ENCODE peak calls at places on chromosomes 6 and 20, in six cellular contexts. T is neural crest cell, G is neural progenitor cell, R is dorsolateral prefrontal cortex, Z is cardiac fibroblast, N is activated B cell treated with CpG ODN at 0.5 μM for 24 hours. X is an unnamed sample.

GRCh38 chr6:159826968-159827647 is 27.0 kb downstream of the PNLDC1 start:
- DNase-seq in R (no peak), N (no peak), T (no peak), G (no peak), Z (no peak), X (no peak)

GRCh38 chr6:46357591-46357990 is 133.7 kb downstream of the RCAN2 start:
- DNase-seq in G (no peak), N (no peak), R (no peak), T (no peak), Z (no peak), X (no peak)

GRCh38 chr6:112443666-112444065 is 96.5 kb downstream of the RFPL4B start:
- DNase-seq in T (no peak), Z (peak), G (no peak), R (no peak), N (no peak), X (no peak)

GRCh38 chr6:136822051-136822378 is 377 bp upstream of the PEX7 start:
- DNase-seq in Z (no peak), N (no peak), G (peak), T (no peak), R (peak), X (no peak)

GRCh38 chr6:81999270-81999669 is 246.8 kb upstream of the TENT5A start:
- DNase-seq in G (no peak), N (no peak), R (no peak), Z (no peak), T (no peak), X (no peak)

GRCh38 chr20:4160761-4161305 is 145.5 kb upstream of the RNF24 start:
- DNase-seq in R (peak), Z (no peak), N (no peak), G (peak), T (peak), X (peak)

GRCh38 chr20:59600472-59600871 is 3.9 kb upstream of the PHACTR3 start:
- DNase-seq in N (no peak), R (no peak), T (no peak), G (no peak), Z (no peak), X (no peak)

GRCh38 chr20:3011752-3012151 is 31.7 kb upstream of the GNRH2 start:
- DNase-seq in T (no peak), N (no peak), G (no peak), Z (no peak), R (no peak), X (no peak)

GRCh38 chr20:50380697-50381040 is 129.5 kb upstream of the PTPN1 start:
- DNase-seq in G (no peak), T (no peak), R (no peak), N (no peak), Z (peak), X (no peak)

GRCh38 chr6:97394160-97394748 is 111.2 kb upstream of the MMS22L start:
- DNase-seq in G (peak), N (no peak), T (peak), Z (peak), R (peak), X (peak)

GRCh38 chr6:29071831-29072723 is 15.0 kb downstream of the OR2B3 start:
- DNase-seq in R (no peak), G (peak), T (peak), Z (peak), N (no peak), X (no peak)

GRCh38 chr6:82555801-82556200 is 192.2 kb downstream of the TPBG start:
- DNase-seq in R (no peak), N (no peak), T (no peak), G (no peak), Z (peak), X (no peak)

GRCh38 chr20:10504893-10505292 is 69.8 kb downstream of the SLX4IP start:
- DNase-seq in T (no peak), N (no peak), Z (peak), G (no peak), R (no peak), X (no peak)

GRCh38 chr6:72621243-72622093 is at the start of gene KCNQ5:
- DNase-seq in T (peak), G (peak), R (no peak), N (peak), Z (peak), X (no peak)

GRCh38 chr6:151070666-151071065 is 169.1 kb upstream of the AKAP12 start:
- DNase-seq in G (no peak), Z (peak), T (no peak), R (no peak), N (no peak), X (no peak)

GRCh38 chr6:104525677-104526322 is 333.9 kb downstream of the HACE1 start:
- DNase-seq in Z (peak), T (peak), G (peak), N (peak), R (peak), X (peak)

GRCh38 chr6:44127186-44128019 is at the start of the genes MRPL14 and TMEM63B:
- DNase-seq in T (peak), R (peak), Z (peak), G (peak), N (peak), X (peak)

GRCh38 chr6:10221186-10221585 is 193.7 kb downstream of the TFAP2A start:
- DNase-seq in G (no peak), R (no peak), T (no peak), Z (no peak), N (no peak), X (no peak)

GRCh38 chr6:11354019-11354418 is 121.6 kb upstream of the NEDD9 start:
- DNase-seq in N (no peak), R (no peak), Z (peak), G (no peak), T (no peak), X (no peak)

GRCh38 chr20:11252447-11252846 is 578.6 kb upstream of the JAG1 start:
- DNase-seq in T (no peak), N (no peak), R (no peak), Z (no peak), G (no peak), X (no peak)

GRCh38 chr6:62516287-62517152 is 230.5 kb upstream of the KHDRBS2 start:
- DNase-seq in T (no peak), N (no peak), R (no peak), Z (no peak), G (peak), X (no peak)

GRCh38 chr6:124223596-124223995 is 419.9 kb downstream of the NKAIN2 start:
- DNase-seq in G (no peak), T (no peak), N (no peak), Z (peak), R (no peak), X (no peak)

DNA sequence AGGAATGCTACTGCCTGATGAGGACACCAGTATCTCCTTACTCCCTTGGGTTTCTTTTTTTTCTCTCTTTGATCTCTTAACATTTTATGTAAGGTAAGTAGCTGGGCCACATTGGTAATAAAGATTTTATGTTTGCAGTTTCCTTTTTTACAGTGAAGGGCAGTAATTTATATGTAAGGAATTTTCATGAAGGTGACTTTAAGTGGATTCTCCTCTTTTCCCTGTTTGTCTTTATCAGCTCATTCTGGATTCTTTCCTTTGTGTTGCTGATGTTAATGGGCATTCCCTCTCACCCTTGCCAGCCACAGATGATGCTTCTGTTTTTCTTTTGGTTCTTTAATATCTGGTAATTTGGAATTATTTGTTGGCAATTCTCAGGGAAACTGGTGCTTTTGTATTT is 34.7 kb downstream of the AFDN start:
- DNase-seq in G (no peak), N (no peak), Z (no peak), R (no peak), T (no peak), X (no peak)
- TF ChIP-seq CTCF in G (no peak), N (no peak), Z (no peak), R (no peak), T (no peak), X (no peak)

GRCh38 chr20:5786930-5787826 is 37.0 kb downstream of the SHLD1 start:
- DNase-seq in Z (peak), R (no peak), N (no peak), T (no peak), G (no peak), X (no peak)
- TF ChIP-seq CTCF in Z (peak), R (no peak), N (no peak), T (no peak), G (no peak), X (no peak)

DNA sequence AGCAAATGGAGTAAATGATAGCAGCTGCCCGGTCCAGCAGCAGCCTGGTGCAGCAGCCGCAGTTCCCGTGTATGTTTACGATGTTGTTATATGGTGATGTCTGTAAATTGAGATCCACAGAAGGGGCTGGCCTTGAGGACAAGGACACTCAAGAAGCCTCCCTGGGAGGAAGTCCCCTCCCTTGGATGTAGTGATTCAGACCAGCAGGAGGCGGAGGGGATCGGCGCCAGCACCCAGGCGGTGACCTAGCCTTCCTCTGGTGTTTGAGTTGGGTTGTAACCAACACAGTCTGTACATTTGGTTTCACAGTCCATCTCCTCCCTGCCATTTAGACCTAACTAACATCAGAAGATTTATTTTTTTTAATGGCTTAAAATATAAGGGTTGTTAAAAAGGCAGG is 187.8 kb downstream of the SYNDIG1 start:
- DNase-seq in T (no peak), R (no peak), N (no peak), G (no peak), Z (peak), X (no peak)
- TF ChIP-seq CTCF in T (no peak), R (no peak), N (no peak), G (no peak), Z (peak), X (no peak)

GRCh38 chr6:32096394-32097258 is 12.5 kb downstream of the TNXB start:
- DNase-seq in T (no peak), G (no peak), N (no peak), R (no peak), Z (no peak), X (no peak)
- TF ChIP-seq CTCF in T (no peak), G (no peak), N (no peak), R (no peak), Z (no peak), X (no peak)

GRCh38 chr6:7143161-7143974 is 35.6 kb downstream of the RREB1 start:
- DNase-seq in N (no peak), G (no peak), T (peak), Z (no peak), R (peak), X (no peak)
- TF ChIP-seq CTCF in N (no peak), G (peak), T (peak), Z (peak), R (peak), X (peak)